ENCODE peak calls at places on chromosomes 11 and 22, in five cellular contexts. M, X, L, F and H are unnamed samples. For H3K36me3 and H3K27me3, the result is how much of the 10 kb centered on the place peaks cover.

GRCh38 chr22:17106785-17107546 is 14.2 kb downstream of the TMEM121B start:
- DNase-seq in L (no peak), M (no peak), F (no peak), X (peak), H (no peak)

GRCh38 chr11:116644948-116645305 is 127.9 kb downstream of the BUD13 start:
- DNase-seq in L (no peak), X (no peak), F (peak), M (no peak), H (no peak)

GRCh38 chr11:44096360-44097188 is 1.1 kb downstream of the EXT2 start:
- DNase-seq in F (no peak), X (no peak), M (no peak), L (no peak), H (no peak)

GRCh38 chr11:65165847-65166317 is 4.2 kb upstream of the SPDYC start:
- DNase-seq in L (no peak), F (no peak), X (no peak), M (no peak), H (no peak)

GRCh38 chr22:27378343-27378800 is 423.2 kb downstream of the MN1 start:
- DNase-seq in M (no peak), X (no peak), F (no peak), L (no peak), H (no peak)

GRCh38 chr11:116257871-116258270 is 514.9 kb downstream of the BUD13 start:
- DNase-seq in M (no peak), X (no peak), F (no peak), L (no peak), H (no peak)

GRCh38 chr22:18103527-18104269 is 6.9 kb upstream of the TUBA8 start:
- DNase-seq in M (no peak), L (no peak), X (no peak), F (no peak), H (no peak)

GRCh38 chr11:44566952-44567875 is 1.8 kb downstream of the CD82 start:
- DNase-seq in F (no peak), M (no peak), L (no peak), X (no peak), H (no peak)

GRCh38 chr11:84819128-84819527 is 808.0 kb downstream of the DLG2 start:
- DNase-seq in X (no peak), F (no peak), M (no peak), L (no peak), H (no peak)

GRCh38 chr22:33405194-33405593 is 347.0 kb upstream of the SYN3 start:
- DNase-seq in F (peak), L (no peak), M (no peak), X (no peak), H (no peak)

GRCh38 chr22:31857247-31857646 is 87.1 kb upstream of the YWHAH start:
- DNase-seq in F (peak), L (no peak), M (no peak), X (no peak), H (no peak)

GRCh38 chr22:29848115-29848514 is 10.0 kb upstream of the ASCC2 start:
- DNase-seq in F (no peak), L (no peak), M (no peak), X (no peak), H (no peak)

GRCh38 chr11:120229451-120230424 is 10.2 kb upstream of the POU2F3 start:
- DNase-seq in X (no peak), L (no peak), M (no peak), F (peak), H (no peak)

GRCh38 chr11:61174949-61175348 is 13.7 kb upstream of the VPS37C start:
- DNase-seq in L (no peak), X (no peak), M (no peak), F (no peak), H (no peak)

GRCh38 chr11:92596596-92597317 is 372.1 kb downstream of the FAT3 start:
- DNase-seq in F (no peak), M (no peak), X (no peak), L (no peak), H (no peak)

GRCh38 chr11:101860694-101861371 is 54.0 kb upstream of the CEP126 start:
- DNase-seq in M (peak), F (peak), L (no peak), X (no peak), H (peak)

GRCh38 chr11:86116386-86116726 is 47.5 kb upstream of the PICALM start:
- DNase-seq in F (no peak), L (no peak), X (no peak), M (no peak), H (no peak)

GRCh38 chr11:61654397-61654829 is 25.8 kb upstream of the DAGLA start:
- DNase-seq in X (peak), F (no peak), L (peak), M (no peak), H (no peak)

GRCh38 chr22:49664371-49664881 is 163.2 kb downstream of the BRD1 start:
- DNase-seq in X (peak), M (no peak), L (no peak), F (no peak), H (no peak)

GRCh38 chr11:75204012-75204674 is 36.4 kb upstream of the TPBGL start:
- DNase-seq in M (no peak), F (no peak), X (no peak), L (no peak), H (no peak)

GRCh38 chr11:17393472-17393871 is 5.0 kb upstream of the KCNJ11 start:
- DNase-seq in L (no peak), F (no peak), M (no peak), X (no peak), H (no peak)

GRCh38 chr11:35142481-35143207 is 3.7 kb downstream of the CD44 start:
- DNase-seq in F (no peak), M (no peak), L (no peak), X (no peak), H (no peak)

GRCh38 chr11:45374632-45375031 is 88.5 kb upstream of the SYT13 start:
- DNase-seq in F (peak), L (no peak), X (no peak), M (no peak), H (no peak)

GRCh38 chr11:844693-845644 is 2.3 kb downstream of the TSPAN4 start:
- DNase-seq in X (peak), F (peak), M (peak), L (peak), H (peak)

GRCh38 chr11:119479685-119480275 is 56.8 kb upstream of the THY1 start:
- DNase-seq in X (no peak), L (no peak), M (no peak), F (peak), H (peak)

GRCh38 chr11:108117746-108118371 is 3.5 kb upstream of the ACAT1 start:
- DNase-seq in L (no peak), M (no peak), X (no peak), F (peak), H (no peak)

GRCh38 chr11:1043563-1044096 is 7.1 kb upstream of the MUC6 start:
- DNase-seq in L (no peak), X (no peak), M (no peak), F (no peak), H (no peak)

GRCh38 chr11:115845872-115846271 is 341.7 kb upstream of the CADM1 start:
- DNase-seq in L (no peak), M (no peak), F (no peak), X (no peak), H (no peak)

GRCh38 chr22:46653596-46653995 is 33.4 kb downstream of the GRAMD4 start:
- DNase-seq in X (no peak), F (no peak), M (no peak), L (no peak), H (no peak)

GRCh38 chr11:44600739-44601416 is 35.4 kb downstream of the CD82 start:
- DNase-seq in M (no peak), X (no peak), F (peak), L (peak), H (no peak)

GRCh38 chr11:130315354-130315970 is 745 bp upstream of the ZBTB44 start:
- DNase-seq in L (peak), F (peak), X (peak), M (peak), H (no peak)

GRCh38 chr11:68933605-68934320 is 30.1 kb downstream of the IGHMBP2 start:
- DNase-seq in L (no peak), X (no peak), M (no peak), F (no peak), H (no peak)

GRCh38 chr22:42639541-42640241 is 710 bp downstream of the ATP5MGL start:
- DNase-seq in M (no peak), X (no peak), F (no peak), L (no peak), H (no peak)

GRCh38 chr11:69558519-69558941 is 77.1 kb downstream of the LINC01488 start:
- DNase-seq in X (no peak), L (no peak), F (no peak), M (no peak), H (no peak)

GRCh38 chr11:104898685-104899013 is 389 bp upstream of the CASP12 start:
- DNase-seq in L (no peak), F (no peak), X (no peak), M (no peak), H (no peak)

GRCh38 chr11:59199546-59200420 is 12.9 kb downstream of the MPEG1 start:
- DNase-seq in F (no peak), X (no peak), M (no peak), L (no peak), H (no peak)

GRCh38 chr11:59195596-59195995 is 17.1 kb downstream of the MPEG1 start:
- DNase-seq in X (no peak), F (no peak), L (no peak), M (no peak), H (no peak)

GRCh38 chr11:59200421-59200746 is 12.3 kb downstream of the MPEG1 start:
- DNase-seq in M (no peak), L (no peak), X (no peak), F (no peak), H (no peak)

GRCh38 chr11:59196777-59197176 is 15.9 kb downstream of the MPEG1 start:
- DNase-seq in L (no peak), X (no peak), F (no peak), M (no peak), H (no peak)

GRCh38 chr11:59197990-59198389 is 14.7 kb downstream of the MPEG1 start:
- DNase-seq in F (no peak), M (peak), X (peak), L (peak), H (no peak)
- H3K36me3 ChIP-seq in F (under half), M (under half), X (half or more), L (under half), H (under half)

GRCh38 chr11:62922189-62922589 is 1.0 kb upstream of the CHRM1 start:
- DNase-seq in F (no peak), M (no peak), X (no peak), L (no peak), H (no peak)

GRCh38 chr11:62921573-62922188 is 518 bp upstream of the CHRM1 start:
- DNase-seq in L (no peak), F (no peak), M (no peak), X (no peak), H (no peak)

GRCh38 chr11:62922653-62923371 is 1.6 kb upstream of the CHRM1 start:
- DNase-seq in F (peak), M (no peak), L (no peak), X (no peak), H (peak)

GRCh38 chr11:62925308-62925707 is 4.1 kb upstream of the CHRM1 start:
- DNase-seq in M (no peak), L (no peak), F (peak), X (no peak), H (no peak)

DNA sequence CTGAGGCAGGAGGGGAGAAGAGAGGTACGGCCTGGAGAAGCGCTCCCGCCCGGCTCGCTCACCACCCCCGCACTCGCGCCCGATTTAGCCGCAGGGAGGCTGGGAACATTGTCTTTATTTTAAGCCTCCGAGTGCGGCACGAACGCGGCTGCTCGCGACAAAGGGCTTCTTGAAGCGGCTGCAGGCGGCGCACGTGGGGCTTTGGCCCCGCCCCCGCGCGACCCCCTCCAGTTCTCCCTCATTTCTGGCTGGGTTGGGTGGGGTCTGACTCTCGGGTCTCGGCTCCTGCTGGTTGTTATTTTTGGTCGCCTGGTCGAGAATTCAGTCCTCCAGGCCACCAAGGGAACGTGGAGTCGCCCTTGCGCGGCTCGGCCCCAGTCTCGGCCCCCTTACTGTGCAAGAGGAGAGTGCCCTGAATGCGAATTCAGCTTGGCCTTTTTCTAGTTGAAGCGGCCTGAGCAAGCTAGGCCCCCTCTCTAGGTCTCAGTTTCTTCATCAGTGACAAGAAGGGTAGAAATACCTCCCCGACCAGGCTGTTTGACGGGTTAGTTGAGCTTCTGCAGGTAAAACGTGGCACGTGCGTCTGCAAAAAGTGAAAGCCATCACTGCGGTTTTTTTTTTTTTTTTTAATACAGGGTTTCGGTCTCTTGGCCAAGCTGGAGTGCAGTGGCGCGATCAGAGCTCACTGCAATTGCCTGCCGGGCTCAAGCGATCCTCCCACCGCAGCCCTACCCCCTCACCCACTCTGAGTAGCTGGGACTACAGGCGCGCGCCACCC is 2.7 kb upstream of the CHRM1 start:
- DNase-seq in L (no peak), X (no peak), F (peak), M (no peak), H (peak)
- H3K27me3 ChIP-seq in L (half or more), X (half or more), F (under half), M (under half), H (under half)

GRCh38 chr22:23882370-23882769 is 11.8 kb upstream of the MIF start:
- DNase-seq in M (no peak), X (no peak), L (no peak), F (no peak), H (no peak)

GRCh38 chr22:23878219-23878618 is 16.0 kb upstream of the MIF start:
- DNase-seq in L (no peak), M (no peak), F (no peak), X (no peak), H (no peak)

GRCh38 chr22:23875801-23876200 is 18.1 kb downstream of the SLC2A11 start:
- DNase-seq in L (no peak), F (no peak), M (no peak), X (no peak), H (no peak)

GRCh38 chr22:23874871-23875270 is 17.2 kb downstream of the SLC2A11 start:
- DNase-seq in X (no peak), F (no peak), L (no peak), M (no peak), H (no peak)

GRCh38 chr22:23877566-23877965 is 16.6 kb upstream of the MIF start:
- DNase-seq in F (no peak), M (no peak), X (no peak), L (no peak), H (no peak)
- H3K36me3 ChIP-seq in F (under half), M (under half), X (under half), L (under half), H (under half)

GRCh38 chr11:36469881-36470802 is 39.9 kb downstream of the TRAF6 start:
- DNase-seq in M (no peak), L (no peak), X (no peak), F (no peak), H (no peak)

GRCh38 chr11:36465449-36466163 is 44.5 kb downstream of the TRAF6 start:
- DNase-seq in L (no peak), M (no peak), F (no peak), X (no peak), H (no peak)

GRCh38 chr11:36467913-36468312 is 42.2 kb downstream of the TRAF6 start:
- DNase-seq in M (no peak), X (no peak), F (no peak), L (no peak), H (no peak)

GRCh38 chr11:36471577-36471976 is 38.5 kb downstream of the TRAF6 start:
- DNase-seq in M (no peak), F (no peak), L (no peak), X (no peak), H (no peak)

GRCh38 chr11:36469063-36469462 is 41.0 kb downstream of the TRAF6 start:
- DNase-seq in L (no peak), F (peak), M (no peak), X (no peak), H (peak)
- H3K27me3 ChIP-seq in L (under half), F (under half), M (under half), X (under half), H (under half)

DNA sequence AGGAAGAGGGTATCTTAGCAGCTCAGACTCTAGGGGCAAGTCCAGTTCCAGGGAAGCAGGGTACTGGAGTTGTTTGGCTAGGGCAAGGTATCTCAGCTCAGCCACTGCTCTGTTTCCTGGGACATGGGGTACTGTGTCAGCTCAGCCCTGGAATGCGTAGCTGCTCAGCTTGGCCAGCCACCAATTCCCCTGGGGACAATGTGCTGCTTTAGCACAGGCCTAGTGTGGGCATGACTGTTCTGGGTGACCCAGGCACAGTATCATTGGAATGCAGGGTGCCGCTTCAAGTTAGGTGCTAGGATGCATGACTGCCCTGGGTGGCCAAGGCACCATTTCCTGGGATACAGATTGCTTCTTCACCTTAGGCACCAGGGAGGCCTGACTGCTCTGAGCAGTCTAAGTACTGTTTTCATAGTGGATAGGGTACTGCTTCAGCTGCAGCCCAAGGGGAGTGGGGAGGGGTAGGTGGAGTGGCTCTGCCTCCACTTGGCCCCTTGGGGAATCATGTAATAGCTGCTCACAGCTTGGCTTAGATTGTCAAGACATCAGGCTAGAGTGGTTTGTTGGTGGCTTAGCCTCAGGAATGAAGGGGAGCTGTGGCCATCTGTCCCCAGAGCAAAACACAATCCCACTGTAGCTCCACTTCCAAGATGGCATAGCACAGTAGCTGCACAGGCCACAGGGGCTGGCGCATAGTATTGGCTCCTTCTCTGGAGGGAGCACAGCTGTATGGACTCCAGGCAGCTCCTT is 36.0 kb downstream of the MADD start:
- DNase-seq in M (no peak), F (no peak), L (peak), X (no peak), H (no peak)
- H3K36me3 ChIP-seq in M (under half), F (under half), L (under half), X (half or more), H (under half)

GRCh38 chr11:123356539-123356938 is 73.5 kb upstream of the GRAMD1B start:
- DNase-seq in L (no peak), M (no peak), F (no peak), X (no peak), H (no peak)

GRCh38 chr11:123357353-123357989 is 72.6 kb upstream of the GRAMD1B start:
- DNase-seq in M (no peak), L (no peak), F (no peak), X (no peak), H (no peak)

GRCh38 chr11:123354371-123354770 is 75.7 kb upstream of the GRAMD1B start:
- DNase-seq in M (no peak), X (no peak), L (no peak), F (no peak), H (no peak)

GRCh38 chr11:123360267-123360936 is 69.7 kb upstream of the GRAMD1B start:
- DNase-seq in F (no peak), X (no peak), M (no peak), L (no peak), H (no peak)

DNA sequence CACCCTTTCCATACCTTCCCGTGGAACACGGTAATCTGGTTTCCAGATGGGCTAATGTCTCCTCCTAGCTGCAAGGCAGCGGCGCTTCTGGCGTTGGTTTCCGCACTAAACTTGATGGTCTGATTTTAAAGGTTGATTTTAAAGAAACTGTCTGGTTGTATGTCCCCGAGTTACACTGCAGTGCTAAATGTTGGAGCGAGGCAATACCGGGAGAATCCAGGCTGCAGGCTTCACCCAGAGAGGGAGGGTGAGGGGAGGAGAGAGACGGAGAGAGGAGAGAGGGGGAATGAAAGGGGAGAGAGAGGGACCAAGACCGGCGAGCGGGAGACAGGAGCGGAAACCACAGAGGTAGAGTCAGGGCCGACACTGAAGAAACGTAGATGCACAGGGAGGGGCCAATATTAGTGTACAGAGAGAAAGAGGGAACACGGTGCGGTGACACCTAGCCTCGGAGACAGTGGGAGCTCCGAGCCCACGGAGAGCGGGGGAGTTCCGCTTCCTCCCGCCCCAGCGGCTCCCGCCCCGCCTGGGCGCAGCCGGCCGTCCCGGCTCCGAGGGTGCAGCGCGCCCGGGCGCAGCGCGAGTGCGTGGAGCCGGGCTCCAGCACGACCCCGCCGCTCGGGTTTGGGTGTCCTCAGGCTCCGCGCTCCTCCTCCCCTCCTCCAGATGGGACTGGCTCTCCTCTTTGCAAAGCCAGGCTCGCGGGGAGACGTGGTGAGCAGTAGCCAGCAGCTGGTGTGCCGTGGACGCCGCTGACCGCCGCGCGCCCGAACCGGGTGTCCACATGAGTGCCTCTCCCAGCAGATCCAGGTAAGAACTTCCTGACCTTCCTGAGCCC is 71.9 kb upstream of the GRAMD1B start:
- DNase-seq in F (peak), X (no peak), M (no peak), L (peak), H (peak)
- H3K27me3 ChIP-seq in F (under half), X (half or more), M (under half), L (under half), H (half or more)